ENCODE peak calls at places on chromosomes 5 and 9, in four cellular contexts. H is tibial nerve, S is brain microvascular endothelial cell, I is mesendoderm. G is an unnamed sample.

GRCh38 chr5:80569961-80570786 is at the start of gene ANKRD34B:
- DNase-seq in I (peak; percentile 76), H (no peak), S (no peak), G (peak; percentile 9)

GRCh38 chr5:153699035-153699434 is 208.6 kb downstream of the GRIA1 start:
- DNase-seq in I (no peak), S (no peak), H (no peak), G (no peak)

GRCh38 chr5:56487528-56488115 is 254.5 kb upstream of the ANKRD55 start:
- DNase-seq in I (no peak), H (no peak), S (no peak), G (no peak)

GRCh38 chr5:22496666-22497065 is 356.5 kb downstream of the CDH12 start:
- DNase-seq in I (no peak), H (no peak), S (no peak), G (no peak)

GRCh38 chr9:13118294-13118693 is 161.2 kb downstream of the MPDZ start:
- DNase-seq in I (peak; percentile 8), H (no peak), S (no peak), G (no peak)

GRCh38 chr9:35907732-35908483 is 1.4 kb upstream of the SPAAR start:
- DNase-seq in S (peak; percentile 65), I (peak; percentile 96), H (peak; percentile 82), G (peak; percentile 81)

GRCh38 chr5:51416149-51416548 is 32.9 kb downstream of the ISL1 start:
- DNase-seq in S (no peak), H (no peak), I (no peak), G (no peak)

GRCh38 chr9:88786291-88787054 is 204.8 kb upstream of the S1PR3 start:
- DNase-seq in H (no peak), I (no peak), S (no peak), G (no peak)

GRCh38 chr9:33315371-33315770 is 25.1 kb downstream of the NFX1 start:
- DNase-seq in I (no peak), H (no peak), S (no peak), G (no peak)

GRCh38 chr9:128081052-128081451 is 13.0 kb downstream of the SLC25A25 start:
- DNase-seq in H (peak; percentile 48), S (peak; percentile 91), I (no peak), G (peak; percentile 9)

GRCh38 chr5:40071870-40072269 is 607.8 kb upstream of the PTGER4 start:
- DNase-seq in I (no peak), S (peak; percentile 25), H (no peak), G (peak; percentile 69)

GRCh38 chr5:175652741-175653663 is 4.9 kb upstream of the HRH2 start:
- DNase-seq in I (no peak), H (no peak), S (peak; percentile 43), G (no peak)

GRCh38 chr5:115313052-115313451 is 16.6 kb upstream of the CCDC112 start:
- DNase-seq in I (no peak), S (no peak), H (no peak), G (no peak)

GRCh38 chr5:148653840-148654781 is at the start of gene HTR4:
- DNase-seq in H (no peak), I (no peak), S (no peak), G (no peak)
- H3K27me3 ChIP-seq in H (peaks cover 40% of the 10 kb centered on the region), I (peaks cover 13% of the 10 kb centered on the region), S (peaks cover 12% of the 10 kb centered on the region), G (peaks cover 48% of the 10 kb centered on the region)

GRCh38 chr5:94863951-94864350 is 245.5 kb downstream of the SLF1 start:
- DNase-seq in H (no peak), S (no peak), I (no peak), G (no peak)
- H3K36me3 ChIP-seq in H (no peaks in the 10 kb centered on the region), S (no peaks in the 10 kb centered on the region), I (no peaks in the 10 kb centered on the region), G (no peaks in the 10 kb centered on the region)

GRCh38 chr5:143229896-143230675 is 173.4 kb downstream of the NR3C1 start:
- DNase-seq in S (no peak), H (no peak), I (peak; percentile 40), G (no peak)
- H3K27ac ChIP-seq in S (no peak overlapping the region), H (no peak overlapping the region), I (no peak overlapping the region), G (no peak overlapping the region)

DNA sequence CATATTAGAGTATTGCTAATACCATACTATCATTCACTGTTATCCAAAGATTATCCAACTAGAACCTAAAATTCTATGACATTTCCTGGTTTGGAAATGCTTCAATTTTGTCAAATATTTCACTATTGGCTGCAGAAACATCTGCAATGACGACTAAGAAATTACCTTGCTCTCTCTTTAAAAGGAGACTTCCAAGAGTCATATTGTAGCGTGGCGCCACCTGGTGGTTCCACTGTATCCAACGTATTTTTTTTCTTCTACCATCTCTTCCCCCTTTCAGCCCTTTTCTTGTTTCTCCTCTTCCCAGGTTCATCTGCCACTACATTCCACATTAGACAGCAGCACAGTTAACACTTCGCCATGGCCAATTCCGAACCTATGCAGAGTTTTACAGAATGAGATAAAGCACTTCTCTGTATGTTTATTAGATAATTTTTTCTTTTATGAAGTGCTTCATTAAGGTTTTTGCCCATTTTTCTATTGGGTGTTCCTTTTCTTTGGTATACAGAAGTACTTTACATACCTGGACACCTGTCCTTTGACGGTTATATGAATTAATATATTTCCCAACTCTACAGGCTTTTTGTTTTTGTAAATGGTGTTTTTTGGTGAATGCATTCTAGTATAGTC is 153.5 kb downstream of the CDC42SE2 start:
- DNase-seq in H (peak; percentile 77), S (peak; percentile 68), I (peak; percentile 69), G (peak; percentile 81)
- H3K27me3 ChIP-seq in H (no peaks in the 10 kb centered on the region), S (no peaks in the 10 kb centered on the region), I (no peaks in the 10 kb centered on the region), G (no peaks in the 10 kb centered on the region)

GRCh38 chr9:131523451-131524435 is 7.3 kb downstream of the UCK1 start:
- DNase-seq in S (no peak), H (no peak), I (no peak), G (no peak)

GRCh38 chr9:131523086-131523388 is 8.0 kb downstream of the UCK1 start:
- DNase-seq in S (no peak), H (no peak), I (no peak), G (no peak)

GRCh38 chr9:131522257-131523085 is 8.6 kb downstream of the UCK1 start:
- DNase-seq in H (no peak), I (no peak), S (no peak), G (no peak)

GRCh38 chr9:131525643-131526565 is 5.2 kb downstream of the UCK1 start:
- DNase-seq in H (no peak), S (no peak), I (no peak), G (no peak)

DNA sequence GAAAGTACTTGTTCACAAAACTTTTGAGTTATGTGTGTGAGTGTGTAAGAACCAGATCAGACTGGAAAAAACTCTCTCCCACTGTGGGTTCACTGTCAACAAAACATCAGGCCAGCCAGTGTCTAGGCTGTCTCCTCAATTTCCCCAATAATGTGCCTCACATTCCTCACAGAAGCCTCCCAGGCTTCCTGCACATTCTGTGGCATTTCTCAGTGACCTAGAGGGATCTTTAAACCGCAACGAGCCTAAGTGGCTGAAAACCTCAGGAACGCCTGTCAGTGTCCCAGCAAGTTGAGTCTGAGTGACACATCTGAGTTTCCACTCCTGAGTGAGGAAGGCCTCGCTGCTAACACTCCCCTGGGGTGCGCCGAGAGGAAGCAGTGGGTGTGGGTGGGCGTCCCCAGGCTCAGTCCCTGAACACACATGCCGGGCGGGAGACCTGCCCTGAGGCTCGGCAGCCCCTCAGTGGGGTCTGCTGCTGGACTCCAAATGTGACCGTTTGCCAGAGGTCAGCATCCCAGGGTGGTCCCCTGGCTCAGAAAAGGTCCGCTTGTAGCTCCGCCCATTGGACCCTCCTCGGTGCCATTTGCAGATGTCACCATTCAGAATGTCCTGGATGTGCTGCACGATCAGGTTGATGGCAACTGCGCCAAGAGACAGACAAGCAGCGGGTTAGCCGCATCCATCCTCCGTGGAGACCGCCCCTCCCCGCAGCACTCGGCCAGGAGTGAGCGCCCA is 6.3 kb downstream of the UCK1 start:
- DNase-seq in S (peak; percentile 48), I (no peak), H (no peak), G (no peak)
- H3K36me3 ChIP-seq in S (peaks cover 56% of the 10 kb centered on the region), I (peaks cover 16% of the 10 kb centered on the region), H (peaks cover 7% of the 10 kb centered on the region), G (peaks cover 93% of the 10 kb centered on the region)

GRCh38 chr5:93545872-93546271 is 35.1 kb downstream of the NR2F1-AS1 start:
- DNase-seq in S (no peak), I (no peak), H (no peak), G (no peak)
- H3K27ac ChIP-seq in S (no peak overlapping the region), I (no peak overlapping the region), H (peak overlapping the region; percentile 19), G (no peak overlapping the region)

DNA sequence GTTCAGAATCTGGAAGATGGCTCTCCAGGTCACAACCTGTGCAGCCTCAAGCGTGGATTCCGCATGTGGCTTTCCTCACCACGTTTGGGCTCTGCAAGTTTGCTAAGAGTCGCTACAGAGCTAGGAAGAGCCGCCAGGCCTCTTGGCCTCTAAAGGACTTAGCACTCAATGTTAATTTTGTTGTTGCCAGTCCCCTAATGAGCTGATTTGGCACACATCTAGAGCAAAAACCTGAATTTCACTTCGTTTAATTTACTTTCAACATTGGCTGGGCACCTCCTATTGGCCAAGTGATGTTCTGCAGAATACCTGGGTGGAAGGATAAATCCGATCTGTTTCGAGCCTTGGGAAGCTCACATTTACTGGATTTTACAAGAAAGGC is 65.8 kb upstream of the UNC5A start:
- DNase-seq in H (no peak), S (no peak), I (peak; percentile 60), G (no peak)
- H3K27me3 ChIP-seq in H (peaks cover 97% of the 10 kb centered on the region), S (peaks cover 61% of the 10 kb centered on the region), I (no peaks in the 10 kb centered on the region), G (peaks cover 82% of the 10 kb centered on the region)

DNA sequence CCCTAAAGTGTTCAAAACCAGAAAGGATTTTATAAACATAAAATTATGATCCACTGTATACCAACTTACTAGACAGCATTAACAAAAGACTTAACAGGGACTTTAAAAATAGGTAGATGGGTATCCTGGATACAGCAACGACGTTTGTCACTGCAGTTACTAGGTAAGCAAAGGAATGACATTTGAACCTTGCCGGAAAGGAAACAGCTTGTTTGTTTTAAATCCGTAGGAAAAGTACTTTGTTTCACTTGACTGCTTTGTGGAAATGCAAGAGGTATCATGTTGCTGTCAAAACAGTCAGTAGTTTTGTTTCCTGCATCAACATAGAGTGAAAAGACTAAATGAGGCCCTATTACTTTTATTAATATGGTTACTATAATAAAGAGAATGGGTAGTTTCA is 122.9 kb downstream of the CDC42SE2 start:
- DNase-seq in H (no peak), S (no peak), I (no peak), G (no peak)
- H3K36me3 ChIP-seq in H (no peaks in the 10 kb centered on the region), S (no peaks in the 10 kb centered on the region), I (no peaks in the 10 kb centered on the region), G (peaks cover 14% of the 10 kb centered on the region)